ENCODE peak calls at places on chromosome 7, in nine cellular contexts. One of them, this sample, is unnamed.

GRCh38 chr7:138864667-138865066 is 66.7 kb upstream of the ATP6V0A4 start:
- DNase-seq in thoracic aorta: no peak
- DNase-seq in NCI-H345: no peak
- DNase-seq in left ventricle myocardium superior: no peak
- DNase-seq in cardiac fibroblast: peak
- DNase-seq in activated effector memory CD4-positive, alpha-beta T cell treated with anti-CD3 and anti-CD28 coated beads, Interleukin-2, amount 50 U/mL, for 16 hours: no peak
- DNase-seq in NT2/D1: no peak
- DNase-seq in COLO829: peak
- DNase-seq in activated CD4-positive, alpha-beta T cell treated with anti-CD3 and anti-CD28 coated beads for 24 hours: no peak
- DNase-seq in this sample: no peak

GRCh38 chr7:72106405-72106804 is 305.7 kb downstream of the CALN1 start:
- DNase-seq in thoracic aorta: no peak
- DNase-seq in cardiac fibroblast: no peak
- DNase-seq in NT2/D1: no peak
- DNase-seq in COLO829: no peak
- DNase-seq in left ventricle myocardium superior: no peak
- DNase-seq in activated CD4-positive, alpha-beta T cell treated with anti-CD3 and anti-CD28 coated beads for 24 hours: no peak
- DNase-seq in activated effector memory CD4-positive, alpha-beta T cell treated with anti-CD3 and anti-CD28 coated beads, Interleukin-2, amount 50 U/mL, for 16 hours: no peak
- DNase-seq in NCI-H345: no peak
- DNase-seq in this sample: no peak

GRCh38 chr7:132424277-132424676 is 152.0 kb downstream of the PLXNA4 start:
- DNase-seq in COLO829: no peak
- DNase-seq in left ventricle myocardium superior: no peak
- DNase-seq in thoracic aorta: no peak
- DNase-seq in cardiac fibroblast: no peak
- DNase-seq in activated CD4-positive, alpha-beta T cell treated with anti-CD3 and anti-CD28 coated beads for 24 hours: no peak
- DNase-seq in activated effector memory CD4-positive, alpha-beta T cell treated with anti-CD3 and anti-CD28 coated beads, Interleukin-2, amount 50 U/mL, for 16 hours: no peak
- DNase-seq in NCI-H345: no peak
- DNase-seq in NT2/D1: no peak
- DNase-seq in this sample: no peak

GRCh38 chr7:21140622-21141021 is 287.3 kb upstream of the SP4 start:
- DNase-seq in activated CD4-positive, alpha-beta T cell treated with anti-CD3 and anti-CD28 coated beads for 24 hours: no peak
- DNase-seq in NT2/D1: no peak
- DNase-seq in activated effector memory CD4-positive, alpha-beta T cell treated with anti-CD3 and anti-CD28 coated beads, Interleukin-2, amount 50 U/mL, for 16 hours: no peak
- DNase-seq in NCI-H345: no peak
- DNase-seq in left ventricle myocardium superior: no peak
- DNase-seq in cardiac fibroblast: no peak
- DNase-seq in thoracic aorta: no peak
- DNase-seq in COLO829: no peak
- DNase-seq in this sample: no peak

GRCh38 chr7:100532165-100533022 is 6.6 kb upstream of the AGFG2 start:
- DNase-seq in activated effector memory CD4-positive, alpha-beta T cell treated with anti-CD3 and anti-CD28 coated beads, Interleukin-2, amount 50 U/mL, for 16 hours: no peak
- DNase-seq in activated CD4-positive, alpha-beta T cell treated with anti-CD3 and anti-CD28 coated beads for 24 hours: no peak
- DNase-seq in NCI-H345: no peak
- DNase-seq in left ventricle myocardium superior: no peak
- DNase-seq in cardiac fibroblast: no peak
- DNase-seq in thoracic aorta: no peak
- DNase-seq in NT2/D1: no peak
- DNase-seq in COLO829: no peak
- DNase-seq in this sample: no peak

GRCh38 chr7:141144921-141145629 is 71.2 kb downstream of the TMEM178B start:
- DNase-seq in activated effector memory CD4-positive, alpha-beta T cell treated with anti-CD3 and anti-CD28 coated beads, Interleukin-2, amount 50 U/mL, for 16 hours: no peak
- DNase-seq in left ventricle myocardium superior: no peak
- DNase-seq in NCI-H345: no peak
- DNase-seq in thoracic aorta: no peak
- DNase-seq in NT2/D1: no peak
- DNase-seq in cardiac fibroblast: no peak
- DNase-seq in COLO829: peak
- DNase-seq in activated CD4-positive, alpha-beta T cell treated with anti-CD3 and anti-CD28 coated beads for 24 hours: no peak
- DNase-seq in this sample: no peak

GRCh38 chr7:9189683-9190082 is 756.3 kb downstream of the NXPH1 start:
- DNase-seq in activated CD4-positive, alpha-beta T cell treated with anti-CD3 and anti-CD28 coated beads for 24 hours: no peak
- DNase-seq in COLO829: no peak
- DNase-seq in left ventricle myocardium superior: peak
- DNase-seq in NT2/D1: no peak
- DNase-seq in NCI-H345: no peak
- DNase-seq in thoracic aorta: no peak
- DNase-seq in cardiac fibroblast: no peak
- DNase-seq in activated effector memory CD4-positive, alpha-beta T cell treated with anti-CD3 and anti-CD28 coated beads, Interleukin-2, amount 50 U/mL, for 16 hours: no peak
- DNase-seq in this sample: no peak

GRCh38 chr7:128876127-128876526 is 13.5 kb downstream of the ATP6V1F start:
- DNase-seq in left ventricle myocardium superior: no peak
- DNase-seq in NCI-H345: no peak
- DNase-seq in cardiac fibroblast: no peak
- DNase-seq in COLO829: no peak
- DNase-seq in thoracic aorta: no peak
- DNase-seq in NT2/D1: no peak
- DNase-seq in activated effector memory CD4-positive, alpha-beta T cell treated with anti-CD3 and anti-CD28 coated beads, Interleukin-2, amount 50 U/mL, for 16 hours: no peak
- DNase-seq in activated CD4-positive, alpha-beta T cell treated with anti-CD3 and anti-CD28 coated beads for 24 hours: no peak
- DNase-seq in this sample: no peak

GRCh38 chr7:18228686-18229085 is 201.0 kb upstream of the PRPS1L1 start:
- DNase-seq in left ventricle myocardium superior: no peak
- DNase-seq in thoracic aorta: no peak
- DNase-seq in activated effector memory CD4-positive, alpha-beta T cell treated with anti-CD3 and anti-CD28 coated beads, Interleukin-2, amount 50 U/mL, for 16 hours: no peak
- DNase-seq in COLO829: no peak
- DNase-seq in activated CD4-positive, alpha-beta T cell treated with anti-CD3 and anti-CD28 coated beads for 24 hours: no peak
- DNase-seq in cardiac fibroblast: no peak
- DNase-seq in NCI-H345: no peak
- DNase-seq in NT2/D1: no peak
- DNase-seq in this sample: no peak

GRCh38 chr7:47786557-47787248 is 161.6 kb downstream of the PKD1L1 start:
- DNase-seq in activated CD4-positive, alpha-beta T cell treated with anti-CD3 and anti-CD28 coated beads for 24 hours: no peak
- DNase-seq in NCI-H345: no peak
- DNase-seq in left ventricle myocardium superior: peak
- DNase-seq in cardiac fibroblast: peak
- DNase-seq in COLO829: peak
- DNase-seq in activated effector memory CD4-positive, alpha-beta T cell treated with anti-CD3 and anti-CD28 coated beads, Interleukin-2, amount 50 U/mL, for 16 hours: no peak
- DNase-seq in NT2/D1: peak
- DNase-seq in thoracic aorta: peak
- DNase-seq in this sample: no peak

GRCh38 chr7:4937411-4937810 is 21.6 kb downstream of the MMD2 start:
- DNase-seq in NCI-H345: no peak
- DNase-seq in left ventricle myocardium superior: no peak
- DNase-seq in activated CD4-positive, alpha-beta T cell treated with anti-CD3 and anti-CD28 coated beads for 24 hours: no peak
- DNase-seq in activated effector memory CD4-positive, alpha-beta T cell treated with anti-CD3 and anti-CD28 coated beads, Interleukin-2, amount 50 U/mL, for 16 hours: no peak
- DNase-seq in COLO829: no peak
- DNase-seq in NT2/D1: no peak
- DNase-seq in cardiac fibroblast: no peak
- DNase-seq in thoracic aorta: no peak
- DNase-seq in this sample: no peak

GRCh38 chr7:129923709-129924108 is 29.1 kb downstream of the UBE2H start:
- DNase-seq in thoracic aorta: no peak
- DNase-seq in NT2/D1: no peak
- DNase-seq in activated CD4-positive, alpha-beta T cell treated with anti-CD3 and anti-CD28 coated beads for 24 hours: no peak
- DNase-seq in cardiac fibroblast: peak
- DNase-seq in NCI-H345: no peak
- DNase-seq in left ventricle myocardium superior: no peak
- DNase-seq in COLO829: no peak
- DNase-seq in activated effector memory CD4-positive, alpha-beta T cell treated with anti-CD3 and anti-CD28 coated beads, Interleukin-2, amount 50 U/mL, for 16 hours: no peak
- DNase-seq in this sample: no peak

GRCh38 chr7:4631664-4632171 is 50.4 kb upstream of the FOXK1 start:
- DNase-seq in activated effector memory CD4-positive, alpha-beta T cell treated with anti-CD3 and anti-CD28 coated beads, Interleukin-2, amount 50 U/mL, for 16 hours: no peak
- DNase-seq in left ventricle myocardium superior: peak
- DNase-seq in cardiac fibroblast: peak
- DNase-seq in COLO829: peak
- DNase-seq in NT2/D1: peak
- DNase-seq in activated CD4-positive, alpha-beta T cell treated with anti-CD3 and anti-CD28 coated beads for 24 hours: no peak
- DNase-seq in NCI-H345: peak
- DNase-seq in thoracic aorta: peak
- DNase-seq in this sample: peak

GRCh38 chr7:50851451-50851850 is 68.8 kb upstream of the GRB10 start:
- DNase-seq in NCI-H345: no peak
- DNase-seq in thoracic aorta: no peak
- DNase-seq in left ventricle myocardium superior: no peak
- DNase-seq in COLO829: peak
- DNase-seq in NT2/D1: no peak
- DNase-seq in cardiac fibroblast: peak
- DNase-seq in activated CD4-positive, alpha-beta T cell treated with anti-CD3 and anti-CD28 coated beads for 24 hours: no peak
- DNase-seq in activated effector memory CD4-positive, alpha-beta T cell treated with anti-CD3 and anti-CD28 coated beads, Interleukin-2, amount 50 U/mL, for 16 hours: no peak
- DNase-seq in this sample: no peak

GRCh38 chr7:47648301-47648900 is 66.5 kb upstream of the TNS3 start:
- DNase-seq in cardiac fibroblast: peak
- DNase-seq in thoracic aorta: no peak
- DNase-seq in activated CD4-positive, alpha-beta T cell treated with anti-CD3 and anti-CD28 coated beads for 24 hours: no peak
- DNase-seq in left ventricle myocardium superior: no peak
- DNase-seq in COLO829: no peak
- DNase-seq in activated effector memory CD4-positive, alpha-beta T cell treated with anti-CD3 and anti-CD28 coated beads, Interleukin-2, amount 50 U/mL, for 16 hours: no peak
- DNase-seq in NCI-H345: no peak
- DNase-seq in NT2/D1: no peak
- DNase-seq in this sample: no peak

GRCh38 chr7:99504281-99504602 is 220 bp upstream of the ZKSCAN5 start:
- DNase-seq in cardiac fibroblast: no peak
- DNase-seq in NCI-H345: peak
- DNase-seq in left ventricle myocardium superior: no peak
- DNase-seq in NT2/D1: peak
- DNase-seq in COLO829: no peak
- DNase-seq in thoracic aorta: peak
- DNase-seq in activated effector memory CD4-positive, alpha-beta T cell treated with anti-CD3 and anti-CD28 coated beads, Interleukin-2, amount 50 U/mL, for 16 hours: no peak
- DNase-seq in activated CD4-positive, alpha-beta T cell treated with anti-CD3 and anti-CD28 coated beads for 24 hours: no peak
- DNase-seq in this sample: no peak

GRCh38 chr7:100803398-100804161 is 23.7 kb downstream of the EPHB4 start:
- DNase-seq in thoracic aorta: peak
- DNase-seq in COLO829: peak
- DNase-seq in activated CD4-positive, alpha-beta T cell treated with anti-CD3 and anti-CD28 coated beads for 24 hours: no peak
- DNase-seq in cardiac fibroblast: peak
- DNase-seq in activated effector memory CD4-positive, alpha-beta T cell treated with anti-CD3 and anti-CD28 coated beads, Interleukin-2, amount 50 U/mL, for 16 hours: peak
- DNase-seq in left ventricle myocardium superior: peak
- DNase-seq in NCI-H345: no peak
- DNase-seq in NT2/D1: no peak
- DNase-seq in this sample: peak

This sample was measured in NCI-H1092 treated with DMSO at 0.1 percent for 48 hours.